ENCODE peak calls at places on chromosome 13, in seven cellular contexts. S is nucleus accumbens; V is stimulated activated CD4-positive, alpha-beta T cell treated with anti-CD3 and anti-CD28 coated beads, Interleukin-1b, Interleukin-23, amount 100 ng/mL, for 4 hours; A is GM10248; W is retinal pigment epithelial cell; J is Caki2; I is dermis microvascular lymphatic vessel endothelial cell. R is an unnamed sample.

GRCh38 chr13:94535775-94536174 is 56.3 kb upstream of the DCT start:
- DNase-seq in S (no peak), V (no peak), A (no peak), I (no peak), W (no peak), J (no peak), R (no peak)

GRCh38 chr13:31675521-31675953 is 63.8 kb upstream of the RXFP2 start:
- DNase-seq in V (no peak), W (no peak), J (no peak), A (no peak), I (no peak), S (no peak), R (no peak)

GRCh38 chr13:109673477-109673876 is 112.9 kb downstream of the IRS2 start:
- DNase-seq in A (no peak), V (no peak), I (no peak), J (no peak), S (no peak), W (no peak), R (no peak)

GRCh38 chr13:62924395-62924794 is 1508.7 kb upstream of the PCDH20 start:
- DNase-seq in A (no peak), I (no peak), V (no peak), W (no peak), J (no peak), S (no peak), R (no peak)

GRCh38 chr13:25167349-25167748 is 4.7 kb downstream of the AMER2 start:
- DNase-seq in A (no peak), S (no peak), J (no peak), I (no peak), W (no peak), V (no peak), R (no peak)

GRCh38 chr13:39232401-39232980 is 194.2 kb downstream of the NHLRC3 start:
- DNase-seq in J (no peak), I (no peak), S (no peak), A (no peak), V (no peak), W (no peak), R (no peak)

GRCh38 chr13:42494157-42494556 is 79.8 kb upstream of the TNFSF11 start:
- DNase-seq in S (no peak), I (peak), J (no peak), V (no peak), W (no peak), A (no peak), R (no peak)

GRCh38 chr13:26025771-26026170 is 26.0 kb downstream of the SHISA2 start:
- DNase-seq in J (no peak), I (no peak), S (no peak), A (no peak), V (no peak), W (no peak), R (no peak)

GRCh38 chr13:36432106-36432544 is at the start of gene CCNA1:
- DNase-seq in S (no peak), J (peak), I (peak), A (peak), W (no peak), V (no peak), R (peak)

GRCh38 chr13:95317037-95317989 is 16.1 kb upstream of the ABCC4 start:
- DNase-seq in V (no peak), S (no peak), I (no peak), J (peak), W (no peak), A (no peak), R (no peak)

GRCh38 chr13:77565635-77566034 is 30.1 kb downstream of the SCEL start:
- DNase-seq in I (peak), J (peak), S (no peak), V (no peak), A (peak), W (no peak), R (peak)

GRCh38 chr13:48263196-48263595 is 30.2 kb downstream of the ITM2B start:
- DNase-seq in I (no peak), J (peak), A (no peak), S (no peak), V (no peak), W (no peak), R (no peak)

GRCh38 chr13:45850020-45850613 is 1.4 kb downstream of the SIAH3 start:
- DNase-seq in V (no peak), J (no peak), I (no peak), S (no peak), W (no peak), A (no peak), R (no peak)

GRCh38 chr13:27489456-27489855 is 39.1 kb upstream of the MTIF3 start:
- DNase-seq in A (no peak), J (no peak), I (no peak), W (no peak), V (no peak), S (no peak), R (no peak)

GRCh38 chr13:59960683-59961082 is 203.0 kb downstream of the DIAPH3 start:
- DNase-seq in A (no peak), V (no peak), J (no peak), W (no peak), I (no peak), S (no peak), R (no peak)